ENCODE peak calls at places on chromosomes 11 and 22, in five cellular contexts. I is lower leg skin, H is glutamatergic neuron, P is Peyer's patch, R is epithelial cell of esophagus. Z is an unnamed sample.

GRCh38 chr11:75800728-75801361 is 14.2 kb upstream of the UVRAG start:
- DNase-seq in I (no peak), P (no peak), H (no peak), R (peak), Z (no peak)

GRCh38 chr11:91164452-91164822 is 941.6 kb upstream of the CHORDC1 start:
- DNase-seq in H (no peak), R (no peak), I (no peak), P (no peak), Z (no peak)

GRCh38 chr11:134686418-134686817 is 274.4 kb upstream of the B3GAT1 start:
- DNase-seq in P (no peak), R (no peak), I (no peak), H (no peak), Z (no peak)

GRCh38 chr11:68297812-68298658 is 14.4 kb upstream of the LRP5 start:
- DNase-seq in P (peak), R (peak), H (peak), I (peak), Z (peak)

GRCh38 chr11:110818032-110818687 is 105.9 kb upstream of the ARHGAP20 start:
- DNase-seq in R (peak), P (no peak), H (no peak), I (no peak), Z (no peak)

GRCh38 chr22:36086170-36086490 is 57.5 kb upstream of the RBFOX2 start:
- DNase-seq in I (no peak), P (no peak), H (no peak), R (peak), Z (no peak)

GRCh38 chr11:400241-400729 is 6.3 kb downstream of the PKP3 start:
- DNase-seq in I (no peak), R (no peak), H (no peak), P (no peak), Z (no peak)

GRCh38 chr11:13012037-13012693 is 3.0 kb downstream of the RASSF10 start:
- DNase-seq in H (no peak), P (no peak), R (peak), I (no peak), Z (no peak)

GRCh38 chr11:71108013-71108865 is 144.1 kb downstream of the SHANK2 start:
- DNase-seq in H (no peak), R (no peak), P (no peak), I (no peak), Z (no peak)

GRCh38 chr11:1193326-1194230 is 29.3 kb upstream of the MUC5B start:
- DNase-seq in R (no peak), I (peak), H (no peak), P (peak), Z (no peak)

GRCh38 chr22:32801436-32802290 is at the start of gene TIMP3:
- DNase-seq in P (peak), R (peak), H (peak), I (peak), Z (peak)

GRCh38 chr11:57214087-57214395 is 23.0 kb downstream of the APLNR start:
- DNase-seq in R (no peak), P (no peak), H (no peak), I (no peak), Z (no peak)

GRCh38 chr11:100689141-100689540 is 2.1 kb downstream of the ARHGAP42 start:
- DNase-seq in R (no peak), P (no peak), I (no peak), H (no peak), Z (no peak)

GRCh38 chr11:21476588-21476987 is 716.3 kb upstream of the ANO5 start:
- DNase-seq in I (no peak), R (no peak), P (no peak), H (no peak), Z (no peak)

GRCh38 chr11:21470521-21470920 is 722.4 kb upstream of the ANO5 start:
- DNase-seq in H (no peak), R (no peak), I (no peak), P (no peak), Z (no peak)

GRCh38 chr11:21472256-21472655 is 720.6 kb upstream of the ANO5 start:
- DNase-seq in H (no peak), I (no peak), R (peak), P (no peak), Z (no peak)

GRCh38 chr11:21474529-21474928 is 718.4 kb upstream of the ANO5 start:
- DNase-seq in R (no peak), H (no peak), P (no peak), I (no peak), Z (no peak)

GRCh38 chr11:21475276-21475675 is 717.6 kb upstream of the ANO5 start:
- DNase-seq in R (no peak), H (no peak), I (no peak), P (no peak), Z (no peak)
- TF ChIP-seq CTCF in R (no peak), H (no peak), I (no peak), P (no peak), Z (no peak)

DNA sequence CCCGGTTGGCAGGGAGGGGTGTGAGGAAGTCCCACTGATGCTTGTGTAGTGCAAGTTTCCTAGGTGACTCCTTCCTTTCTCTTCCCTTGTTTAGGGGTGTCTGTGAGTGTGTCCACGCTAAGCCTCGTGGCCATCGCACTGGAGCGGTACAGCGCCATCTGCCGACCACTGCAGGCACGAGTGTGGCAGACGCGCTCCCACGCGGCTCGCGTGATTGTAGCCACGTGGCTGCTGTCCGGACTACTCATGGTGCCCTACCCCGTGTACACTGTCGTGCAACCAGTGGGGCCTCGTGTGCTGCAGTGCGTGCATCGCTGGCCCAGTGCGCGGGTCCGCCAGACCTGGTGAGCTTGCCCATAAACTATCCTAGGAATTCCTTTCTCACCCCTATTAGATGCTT is 10.4 kb downstream of the CCKBR start:
- DNase-seq in H (no peak), I (no peak), P (peak), R (no peak), Z (no peak)
- TF ChIP-seq CTCF in H (no peak), I (no peak), P (no peak), R (no peak), Z (peak)

DNA sequence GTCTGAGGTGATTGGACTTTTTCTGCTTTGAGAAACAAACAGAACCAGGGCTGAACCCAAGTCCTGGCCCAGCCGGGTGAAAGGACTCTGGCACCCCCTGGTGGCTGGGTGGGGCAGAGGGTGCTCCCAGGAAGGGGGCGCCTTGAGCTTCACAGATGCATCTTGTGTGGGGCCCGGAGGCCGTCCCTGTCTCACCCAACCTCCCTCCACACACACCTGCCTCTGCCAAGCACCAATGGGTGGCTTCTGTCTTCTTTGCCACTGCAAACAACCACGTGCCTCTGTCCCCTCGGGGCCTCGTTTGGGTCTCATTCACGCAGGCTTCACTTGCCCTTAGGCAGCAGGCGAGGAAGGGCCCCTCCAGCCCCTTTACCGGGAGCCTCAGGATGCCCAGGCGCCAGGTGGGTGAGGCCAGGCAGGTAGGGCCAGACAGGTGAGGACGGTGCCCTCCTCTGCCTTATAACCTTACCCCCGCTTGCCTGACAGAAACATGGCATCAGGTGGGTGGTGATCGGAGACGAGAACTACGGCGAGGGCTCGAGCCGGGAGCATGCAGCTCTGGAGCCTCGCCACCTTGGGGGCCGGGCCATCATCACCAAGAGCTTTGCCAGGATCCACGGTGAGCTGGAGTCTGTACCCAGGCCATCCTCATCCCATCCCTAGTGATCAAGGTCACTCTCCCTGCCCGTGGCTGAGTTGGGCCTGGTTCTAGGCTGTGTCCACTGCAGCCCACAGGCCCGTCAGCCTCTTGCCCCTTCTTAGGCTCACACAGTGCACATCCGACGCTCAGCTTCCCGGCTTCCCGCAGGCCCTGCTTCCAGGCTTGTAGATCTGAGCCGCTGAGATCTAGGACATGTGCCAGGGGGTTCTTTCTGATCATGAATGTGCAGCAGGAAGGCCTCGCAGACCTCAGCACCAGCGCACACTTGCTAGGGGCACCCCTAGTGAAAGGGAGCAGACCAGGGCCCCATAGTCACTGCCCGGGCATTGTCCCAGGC is 17.2 kb downstream of the POLR3H start:
- DNase-seq in R (peak), H (peak), I (no peak), P (no peak), Z (peak)
- TF ChIP-seq CTCF in R (peak), H (peak), I (peak), P (peak), Z (peak)

DNA sequence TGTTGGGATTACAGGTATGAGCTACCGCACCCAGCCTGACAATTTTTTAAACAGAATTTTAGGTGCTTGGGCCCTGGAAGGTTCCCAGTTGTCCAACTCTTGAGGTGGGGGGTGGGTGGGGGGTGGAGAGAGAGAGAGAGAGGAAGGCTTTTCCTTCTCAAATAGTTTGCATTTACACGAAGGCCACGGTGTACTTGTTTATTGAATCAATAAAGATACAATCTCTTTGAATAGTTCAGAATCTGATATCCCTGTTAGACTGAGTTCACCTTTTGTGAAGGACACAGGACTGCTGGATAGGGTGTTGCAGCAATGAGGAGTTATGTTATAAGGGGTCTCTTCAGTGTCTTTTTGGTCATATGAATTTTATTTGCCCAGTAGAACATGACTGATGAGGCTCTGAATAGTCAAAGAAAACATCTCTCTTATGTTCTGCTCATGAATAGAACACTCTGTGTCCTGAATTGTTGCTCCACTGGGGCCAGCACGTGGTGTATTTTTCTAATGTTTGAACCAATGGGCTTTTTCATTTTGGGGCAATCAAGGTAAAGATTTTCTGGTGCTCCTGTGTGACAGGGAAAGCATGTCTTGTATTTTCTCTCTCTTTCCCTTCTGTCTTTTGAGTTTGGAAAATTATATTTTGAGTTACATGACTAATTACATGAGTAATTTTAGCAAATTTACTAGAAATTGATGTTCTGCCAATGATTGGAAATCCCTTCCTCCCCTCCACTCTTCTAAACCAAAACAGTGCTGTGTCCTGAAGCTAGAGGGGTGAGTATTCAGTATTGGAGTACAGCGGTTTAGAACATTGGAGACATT is 61.7 kb downstream of the PTPRJ start:
- DNase-seq in R (no peak), P (no peak), I (no peak), H (no peak), Z (no peak)
- TF ChIP-seq CTCF in R (no peak), P (no peak), I (no peak), H (no peak), Z (no peak)

GRCh38 chr22:19896665-19897355 is 42.1 kb upstream of the GNB1L start:
- DNase-seq in R (no peak), I (no peak), P (no peak), H (no peak), Z (no peak)
- TF ChIP-seq CTCF in R (no peak), I (no peak), P (no peak), H (no peak), Z (no peak)

GRCh38 chr22:28822930-28823481 is 22.6 kb upstream of the XBP1 start:
- DNase-seq in R (no peak), P (no peak), H (no peak), I (no peak), Z (no peak)
- TF ChIP-seq CTCF in R (no peak), P (no peak), H (no peak), I (no peak), Z (no peak)

Z was measured in heart right ventricle.